ENCODE peak calls at places on chromosomes 3 and 15, in five cellular contexts. G is stimulated activated naive B cell treated with anti-CD40 and anti-IgM and Interleukin-4, amounts not matched to agents 10 μg/mL and 1 μg/mL and 100 μg/mL, for 72 hours; N is NAMALWA; H is astrocyte; X is astrocyte of the spinal cord. E is an unnamed sample.

GRCh38 chr3:37969601-37970100 is 20.9 kb upstream of the VILL start:
- DNase-seq in H (no peak), G (no peak), X (no peak), N (no peak), E (no peak)

GRCh38 chr3:155313303-155313702 is 19.8 kb upstream of the STRIT1 start:
- DNase-seq in G (no peak), N (no peak), H (no peak), X (no peak), E (no peak)

GRCh38 chr3:168493412-168494205 is 397.9 kb upstream of the GOLIM4 start:
- DNase-seq in G (no peak), X (no peak), H (no peak), N (no peak), E (no peak)

GRCh38 chr3:55893045-55893664 is 406.0 kb upstream of the WNT5A start:
- DNase-seq in G (no peak), N (no peak), X (peak), H (peak), E (peak)

GRCh38 chr3:14640734-14641133 is 10.8 kb upstream of the CCDC174 start:
- DNase-seq in G (no peak), N (no peak), X (no peak), H (no peak), E (no peak)

GRCh38 chr3:177751770-177752169 is 554.5 kb upstream of the TBL1XR1 start:
- DNase-seq in X (no peak), N (peak), G (no peak), H (no peak), E (no peak)

GRCh38 chr3:53114412-53115074 is 15.7 kb downstream of the RFT1 start:
- DNase-seq in H (peak), N (no peak), G (no peak), X (no peak), E (peak)

GRCh38 chr3:46845397-46845859 is 17.8 kb downstream of the MYL3 start:
- DNase-seq in G (no peak), H (peak), X (peak), N (no peak), E (peak)

GRCh38 chr3:172506094-172506493 is 17.1 kb downstream of the TNFSF10 start:
- DNase-seq in N (no peak), X (no peak), G (no peak), H (no peak), E (no peak)

GRCh38 chr3:159766563-159767185 is 222.0 kb upstream of the IL12A start:
- DNase-seq in N (peak), X (peak), H (no peak), G (no peak), E (peak)

GRCh38 chr15:99425666-99426301 is 140.0 kb upstream of the MEF2A start:
- DNase-seq in H (no peak), G (no peak), N (no peak), X (no peak), E (no peak)

GRCh38 chr15:81899730-81900129 is 146.1 kb downstream of the MEX3B start:
- DNase-seq in X (no peak), H (no peak), G (no peak), N (no peak), E (no peak)

GRCh38 chr15:101104186-101104585 is 147.7 kb downstream of the CHSY1 start:
- DNase-seq in G (no peak), X (no peak), N (no peak), H (no peak), E (no peak)

GRCh38 chr3:49469037-49469875 is 811 bp upstream of the DAG1 start:
- DNase-seq in X (peak), G (no peak), N (no peak), H (peak), E (peak)

GRCh38 chr3:111831840-111832239 is 27.2 kb upstream of the PHLDB2 start:
- DNase-seq in H (peak), G (no peak), N (no peak), X (peak), E (no peak)

GRCh38 chr3:55162031-55162784 is 234.3 kb upstream of the LRTM1 start:
- DNase-seq in G (no peak), H (peak), X (peak), N (no peak), E (peak)

GRCh38 chr15:40430271-40430805 is 10.4 kb upstream of the BAHD1 start:
- DNase-seq in X (no peak), N (no peak), G (no peak), H (peak), E (peak)

GRCh38 chr15:101286471-101287114 is 8.5 kb downstream of the SNRPA1 start:
- DNase-seq in H (no peak), N (no peak), G (no peak), X (no peak), E (no peak)

GRCh38 chr3:106440672-106441071 is 571.9 kb upstream of the CBLB start:
- DNase-seq in G (no peak), H (no peak), X (no peak), N (no peak), E (no peak)

GRCh38 chr3:102034639-102035038 is 185.3 kb downstream of the NFKBIZ start:
- DNase-seq in N (no peak), G (no peak), H (no peak), X (peak), E (no peak)

GRCh38 chr3:60573494-60573893 is 677.8 kb downstream of the FHIT start:
- DNase-seq in N (no peak), G (no peak), X (peak), H (peak), E (no peak)

GRCh38 chr15:63178034-63178433 is 11.4 kb upstream of the RAB8B start:
- DNase-seq in G (no peak), H (no peak), N (no peak), X (no peak), E (no peak)

GRCh38 chr3:28595364-28595763 is 246.7 kb upstream of the AZI2 start:
- DNase-seq in H (no peak), N (no peak), X (no peak), G (no peak), E (no peak)

GRCh38 chr3:128152419-128153155 is 694 bp upstream of the EEFSEC start:
- DNase-seq in H (peak), X (no peak), N (no peak), G (no peak), E (no peak)

GRCh38 chr15:79243723-79244122 is 38.8 kb upstream of the ANKRD34C start:
- DNase-seq in H (no peak), X (no peak), G (no peak), N (no peak), E (no peak)

GRCh38 chr15:37053070-37053653 is 47.2 kb downstream of the MEIS2 start:
- DNase-seq in X (peak), H (peak), G (no peak), N (no peak), E (no peak)

GRCh38 chr3:16319307-16319706 is 54.3 kb downstream of the OXNAD1 start:
- DNase-seq in G (no peak), X (no peak), H (no peak), N (peak), E (no peak)

GRCh38 chr15:84818221-84819131 is 1.3 kb downstream of the ALPK3 start:
- DNase-seq in G (no peak), N (no peak), H (peak), X (peak), E (no peak)

E was measured in AG08396.